ENCODE peak calls at places on chromosome 16, in ten cellular contexts. One of them, this sample, is unnamed.

GRCh38 chr16:76963614-76964315 is 227.2 kb upstream of the MON1B start:
- DNase-seq in AG04450: no peak
- DNase-seq in K562: no peak
- DNase-seq in uterus: no peak
- DNase-seq in CD8-positive, alpha-beta T cell: no peak
- DNase-seq in RWPE2: no peak
- DNase-seq in pancreas: no peak
- DNase-seq in tibial nerve: no peak
- DNase-seq in Panc1: no peak
- DNase-seq in small intestine: no peak
- DNase-seq in this sample: no peak

GRCh38 chr16:72877374-72878028 is 170.4 kb downstream of the ZFHX3 start:
- DNase-seq in AG04450: no peak
- DNase-seq in K562: no peak
- DNase-seq in uterus: no peak
- DNase-seq in CD8-positive, alpha-beta T cell: no peak
- DNase-seq in RWPE2: no peak
- DNase-seq in pancreas: no peak
- DNase-seq in tibial nerve: no peak
- DNase-seq in Panc1: no peak
- DNase-seq in small intestine: peak
- DNase-seq in this sample: no peak

GRCh38 chr16:84985079-84986065 is 26.0 kb downstream of the ZDHHC7 start:
- DNase-seq in AG04450: peak
- DNase-seq in K562: no peak
- DNase-seq in uterus: no peak
- DNase-seq in CD8-positive, alpha-beta T cell: no peak
- DNase-seq in RWPE2: no peak
- DNase-seq in pancreas: no peak
- DNase-seq in tibial nerve: no peak
- DNase-seq in Panc1: no peak
- DNase-seq in small intestine: no peak
- DNase-seq in this sample: no peak

GRCh38 chr16:50036426-50036825 is 11.4 kb downstream of the CNEP1R1 start:
- DNase-seq in AG04450: no peak
- DNase-seq in K562: no peak
- DNase-seq in uterus: no peak
- DNase-seq in CD8-positive, alpha-beta T cell: no peak
- DNase-seq in RWPE2: no peak
- DNase-seq in pancreas: no peak
- DNase-seq in tibial nerve: no peak
- DNase-seq in Panc1: no peak
- DNase-seq in small intestine: no peak
- DNase-seq in this sample: no peak

GRCh38 chr16:57277586-57277985 is 6.9 kb downstream of the PLLP start:
- DNase-seq in AG04450: no peak
- DNase-seq in K562: no peak
- DNase-seq in uterus: no peak
- DNase-seq in CD8-positive, alpha-beta T cell: no peak
- DNase-seq in RWPE2: peak
- DNase-seq in pancreas: no peak
- DNase-seq in tibial nerve: no peak
- DNase-seq in Panc1: peak
- DNase-seq in small intestine: no peak
- DNase-seq in this sample: no peak

GRCh38 chr16:67445913-67446907 is 15.3 kb downstream of the HSD11B2 start:
- DNase-seq in AG04450: no peak
- DNase-seq in K562: no peak
- DNase-seq in uterus: peak
- DNase-seq in CD8-positive, alpha-beta T cell: no peak
- DNase-seq in RWPE2: no peak
- DNase-seq in pancreas: no peak
- DNase-seq in tibial nerve: no peak
- DNase-seq in Panc1: no peak
- DNase-seq in small intestine: peak
- DNase-seq in this sample: no peak

GRCh38 chr16:5024632-5025031 is 9.1 kb downstream of the NAGPA start:
- DNase-seq in AG04450: no peak
- DNase-seq in K562: no peak
- DNase-seq in uterus: no peak
- DNase-seq in CD8-positive, alpha-beta T cell: no peak
- DNase-seq in RWPE2: no peak
- DNase-seq in pancreas: no peak
- DNase-seq in tibial nerve: no peak
- DNase-seq in Panc1: no peak
- DNase-seq in small intestine: peak
- DNase-seq in this sample: no peak

GRCh38 chr16:87380403-87380802 is 3.2 kb downstream of the FBXO31 start:
- DNase-seq in AG04450: no peak
- DNase-seq in K562: no peak
- DNase-seq in uterus: no peak
- DNase-seq in CD8-positive, alpha-beta T cell: no peak
- DNase-seq in RWPE2: no peak
- DNase-seq in pancreas: no peak
- DNase-seq in tibial nerve: no peak
- DNase-seq in Panc1: no peak
- DNase-seq in small intestine: no peak
- DNase-seq in this sample: no peak

GRCh38 chr16:26374279-26374925 is 682.6 kb downstream of the HS3ST4 start:
- DNase-seq in AG04450: no peak
- DNase-seq in K562: no peak
- DNase-seq in uterus: no peak
- DNase-seq in CD8-positive, alpha-beta T cell: no peak
- DNase-seq in RWPE2: no peak
- DNase-seq in pancreas: no peak
- DNase-seq in tibial nerve: no peak
- DNase-seq in Panc1: no peak
- DNase-seq in small intestine: no peak
- DNase-seq in this sample: no peak

GRCh38 chr16:66588981-66589713 is 9.9 kb downstream of the CMTM2 start:
- DNase-seq in AG04450: no peak
- DNase-seq in K562: peak
- DNase-seq in uterus: no peak
- DNase-seq in CD8-positive, alpha-beta T cell: peak
- DNase-seq in RWPE2: no peak
- DNase-seq in pancreas: no peak
- DNase-seq in tibial nerve: no peak
- DNase-seq in Panc1: no peak
- DNase-seq in small intestine: peak
- DNase-seq in this sample: no peak

GRCh38 chr16:10088380-10088793 is 93.8 kb downstream of the GRIN2A start:
- DNase-seq in AG04450: no peak
- DNase-seq in K562: no peak
- DNase-seq in uterus: peak
- DNase-seq in CD8-positive, alpha-beta T cell: no peak
- DNase-seq in RWPE2: no peak
- DNase-seq in pancreas: no peak
- DNase-seq in tibial nerve: no peak
- DNase-seq in Panc1: no peak
- DNase-seq in small intestine: no peak
- DNase-seq in this sample: no peak

GRCh38 chr16:30028438-30029093 is 2.5 kb downstream of the TLCD3B start:
- DNase-seq in AG04450: no peak
- DNase-seq in K562: peak
- DNase-seq in uterus: no peak
- DNase-seq in CD8-positive, alpha-beta T cell: no peak
- DNase-seq in RWPE2: no peak
- DNase-seq in pancreas: no peak
- DNase-seq in tibial nerve: no peak
- DNase-seq in Panc1: no peak
- DNase-seq in small intestine: no peak
- DNase-seq in this sample: no peak

GRCh38 chr16:6016530-6017184 is 919.1 kb upstream of the EEF2KMT start:
- DNase-seq in AG04450: no peak
- DNase-seq in K562: peak
- DNase-seq in uterus: no peak
- DNase-seq in CD8-positive, alpha-beta T cell: no peak
- DNase-seq in RWPE2: no peak
- DNase-seq in pancreas: no peak
- DNase-seq in tibial nerve: no peak
- DNase-seq in Panc1: no peak
- DNase-seq in small intestine: peak
- DNase-seq in this sample: no peak

GRCh38 chr16:49021136-49021535 is 260.5 kb downstream of the CBLN1 start:
- DNase-seq in AG04450: no peak
- DNase-seq in K562: no peak
- DNase-seq in uterus: no peak
- DNase-seq in CD8-positive, alpha-beta T cell: no peak
- DNase-seq in RWPE2: no peak
- DNase-seq in pancreas: no peak
- DNase-seq in tibial nerve: no peak
- DNase-seq in Panc1: no peak
- DNase-seq in small intestine: no peak
- DNase-seq in this sample: no peak

GRCh38 chr16:71846443-71846842 is 667 bp downstream of the ATXN1L start:
- DNase-seq in AG04450: no peak
- DNase-seq in K562: no peak
- DNase-seq in uterus: no peak
- DNase-seq in CD8-positive, alpha-beta T cell: peak
- DNase-seq in RWPE2: no peak
- DNase-seq in pancreas: no peak
- DNase-seq in tibial nerve: no peak
- DNase-seq in Panc1: no peak
- DNase-seq in small intestine: peak
- DNase-seq in this sample: no peak

GRCh38 chr16:10093564-10093963 is 88.7 kb downstream of the GRIN2A start:
- DNase-seq in AG04450: no peak
- DNase-seq in K562: no peak
- DNase-seq in uterus: no peak
- DNase-seq in CD8-positive, alpha-beta T cell: no peak
- DNase-seq in RWPE2: no peak
- DNase-seq in pancreas: no peak
- DNase-seq in tibial nerve: no peak
- DNase-seq in Panc1: no peak
- DNase-seq in small intestine: no peak
- DNase-seq in this sample: no peak

GRCh38 chr16:70746708-70747424 is 54.1 kb downstream of the VAC14 start:
- DNase-seq in AG04450: peak
- DNase-seq in K562: peak
- DNase-seq in uterus: peak
- DNase-seq in CD8-positive, alpha-beta T cell: no peak
- DNase-seq in RWPE2: peak
- DNase-seq in pancreas: no peak
- DNase-seq in tibial nerve: no peak
- DNase-seq in Panc1: peak
- DNase-seq in small intestine: peak
- DNase-seq in this sample: no peak

GRCh38 chr16:57613514-57613913 is 14.9 kb upstream of the ADGRG1 start:
- DNase-seq in AG04450: no peak
- DNase-seq in K562: no peak
- DNase-seq in uterus: no peak
- DNase-seq in CD8-positive, alpha-beta T cell: no peak
- DNase-seq in RWPE2: peak
- DNase-seq in pancreas: peak
- DNase-seq in tibial nerve: no peak
- DNase-seq in Panc1: no peak
- DNase-seq in small intestine: no peak
- DNase-seq in this sample: no peak

GRCh38 chr16:30139895-30140481 is 17.0 kb upstream of the MAPK3 start:
- DNase-seq in AG04450: no peak
- DNase-seq in K562: no peak
- DNase-seq in uterus: no peak
- DNase-seq in CD8-positive, alpha-beta T cell: no peak
- DNase-seq in RWPE2: no peak
- DNase-seq in pancreas: no peak
- DNase-seq in tibial nerve: no peak
- DNase-seq in Panc1: no peak
- DNase-seq in small intestine: peak
- DNase-seq in this sample: no peak

GRCh38 chr16:7364054-7364407 is 31.4 kb downstream of the RBFOX1 start:
- DNase-seq in AG04450: no peak
- DNase-seq in K562: no peak
- DNase-seq in uterus: no peak
- DNase-seq in CD8-positive, alpha-beta T cell: no peak
- DNase-seq in RWPE2: no peak
- DNase-seq in pancreas: no peak
- DNase-seq in tibial nerve: no peak
- DNase-seq in Panc1: no peak
- DNase-seq in small intestine: no peak
- DNase-seq in this sample: no peak
- H3K27ac ChIP-seq in AG04450: no peak
- H3K27ac ChIP-seq in K562: no peak
- H3K27ac ChIP-seq in uterus: no peak
- H3K27ac ChIP-seq in CD8-positive, alpha-beta T cell: no peak
- H3K27ac ChIP-seq in RWPE2: no peak
- H3K27ac ChIP-seq in pancreas: no peak
- H3K27ac ChIP-seq in tibial nerve: no peak
- H3K27ac ChIP-seq in Panc1: no peak
- H3K27ac ChIP-seq in small intestine: no peak
- H3K27ac ChIP-seq in this sample: no peak

GRCh38 chr16:80681436-80681835 is 123.0 kb downstream of the CDYL2 start:
- DNase-seq in AG04450: no peak
- DNase-seq in K562: no peak
- DNase-seq in uterus: no peak
- DNase-seq in CD8-positive, alpha-beta T cell: no peak
- DNase-seq in RWPE2: no peak
- DNase-seq in pancreas: no peak
- DNase-seq in tibial nerve: no peak
- DNase-seq in Panc1: no peak
- DNase-seq in small intestine: no peak
- DNase-seq in this sample: no peak
- H3K27ac ChIP-seq in AG04450: no peak
- H3K27ac ChIP-seq in K562: no peak
- H3K27ac ChIP-seq in uterus: no peak
- H3K27ac ChIP-seq in CD8-positive, alpha-beta T cell: no peak
- H3K27ac ChIP-seq in RWPE2: no peak
- H3K27ac ChIP-seq in pancreas: no peak
- H3K27ac ChIP-seq in tibial nerve: no peak
- H3K27ac ChIP-seq in Panc1: no peak
- H3K27ac ChIP-seq in small intestine: no peak
- H3K27ac ChIP-seq in this sample: peak

GRCh38 chr16:16879567-16880251 is 500.8 kb downstream of the NPIPA7 start:
- DNase-seq in AG04450: no peak
- DNase-seq in K562: no peak
- DNase-seq in uterus: no peak
- DNase-seq in CD8-positive, alpha-beta T cell: no peak
- DNase-seq in RWPE2: no peak
- DNase-seq in pancreas: no peak
- DNase-seq in tibial nerve: no peak
- DNase-seq in Panc1: no peak
- DNase-seq in small intestine: no peak
- DNase-seq in this sample: no peak
- H3K27ac ChIP-seq in AG04450: no peak
- H3K27ac ChIP-seq in K562: no peak
- H3K27ac ChIP-seq in uterus: no peak
- H3K27ac ChIP-seq in CD8-positive, alpha-beta T cell: no peak
- H3K27ac ChIP-seq in RWPE2: no peak
- H3K27ac ChIP-seq in pancreas: no peak
- H3K27ac ChIP-seq in tibial nerve: no peak
- H3K27ac ChIP-seq in Panc1: no peak
- H3K27ac ChIP-seq in small intestine: no peak
- H3K27ac ChIP-seq in this sample: no peak

DNA sequence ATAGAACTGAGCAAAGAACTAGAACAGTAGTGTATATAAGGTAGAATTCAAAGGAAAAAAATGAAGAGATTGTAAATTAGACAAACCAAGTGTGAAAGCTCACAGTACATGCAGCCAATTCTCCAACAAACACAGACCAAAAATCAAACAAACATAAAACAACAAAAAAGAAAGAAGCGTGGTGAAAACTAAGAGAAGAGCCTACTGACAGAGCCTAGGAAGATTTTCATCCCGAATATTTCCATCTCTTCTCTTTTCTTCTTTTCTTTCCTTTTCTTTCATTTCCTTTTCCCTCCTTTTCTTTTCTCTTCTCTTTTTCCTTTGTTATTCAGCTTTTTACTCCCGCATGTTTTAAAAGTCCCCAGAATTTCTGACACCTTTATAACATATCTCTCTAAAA is 1103.6 kb downstream of the CDH8 start:
- DNase-seq in AG04450: no peak
- DNase-seq in K562: no peak
- DNase-seq in uterus: no peak
- DNase-seq in CD8-positive, alpha-beta T cell: no peak
- DNase-seq in RWPE2: no peak
- DNase-seq in pancreas: no peak
- DNase-seq in tibial nerve: no peak
- DNase-seq in Panc1: no peak
- DNase-seq in small intestine: no peak
- DNase-seq in this sample: no peak
- H3K27ac ChIP-seq in AG04450: no peak
- H3K27ac ChIP-seq in K562: no peak
- H3K27ac ChIP-seq in uterus: no peak
- H3K27ac ChIP-seq in CD8-positive, alpha-beta T cell: no peak
- H3K27ac ChIP-seq in RWPE2: no peak
- H3K27ac ChIP-seq in pancreas: no peak
- H3K27ac ChIP-seq in tibial nerve: no peak
- H3K27ac ChIP-seq in Panc1: no peak
- H3K27ac ChIP-seq in small intestine: no peak
- H3K27ac ChIP-seq in this sample: no peak

This sample was measured in caudate nucleus.